ENCODE peak calls at places on chromosomes 1 and 21, in seven cellular contexts. K, C, H, N, P, G and A are unnamed samples.

GRCh38 chr1:203069028-203069804 is 16.6 kb downstream of the MYOG start:
- DNase-seq in K (no peak), C (no peak), H (no peak), N (no peak), P (no peak), G (no peak), A (no peak)

GRCh38 chr1:28986296-28986910 is 72.0 kb downstream of the EPB41 start:
- DNase-seq in K (no peak), C (no peak), H (no peak), N (no peak), P (no peak), G (no peak), A (peak)

GRCh38 chr1:7549277-7549676 is 221.8 kb upstream of the VAMP3 start:
- DNase-seq in K (no peak), C (peak), H (peak), N (no peak), P (peak), G (no peak), A (no peak)

GRCh38 chr1:185969524-185969991 is 235.4 kb downstream of the HMCN1 start:
- DNase-seq in K (no peak), C (no peak), H (no peak), N (no peak), P (no peak), G (no peak), A (no peak)

GRCh38 chr1:199867601-199868000 is 159.9 kb upstream of the NR5A2 start:
- DNase-seq in K (no peak), C (no peak), H (no peak), N (no peak), P (no peak), G (no peak), A (no peak)

GRCh38 chr1:204660509-204660908 is 25.0 kb downstream of the LRRN2 start:
- DNase-seq in K (no peak), C (no peak), H (no peak), N (no peak), P (no peak), G (no peak), A (no peak)

GRCh38 chr1:192261476-192261875 is 55.3 kb upstream of the RGS21 start:
- DNase-seq in K (no peak), C (no peak), H (no peak), N (no peak), P (no peak), G (no peak), A (no peak)

GRCh38 chr1:43439121-43439581 is 14.6 kb downstream of the HYI start:
- DNase-seq in K (no peak), C (peak), H (no peak), N (no peak), P (no peak), G (no peak), A (no peak)

GRCh38 chr1:221187174-221187573 is 307.9 kb downstream of the HLX start:
- DNase-seq in K (no peak), C (no peak), H (no peak), N (no peak), P (no peak), G (no peak), A (no peak)

GRCh38 chr1:8241417-8242014 is 76.4 kb upstream of the SLC45A1 start:
- DNase-seq in K (no peak), C (no peak), H (no peak), N (no peak), P (no peak), G (no peak), A (no peak)

GRCh38 chr1:156074661-156075060 is 7.6 kb downstream of the MEX3A start:
- DNase-seq in K (no peak), C (peak), H (no peak), N (no peak), P (no peak), G (no peak), A (no peak)

GRCh38 chr1:183757061-183757460 is 47.9 kb upstream of the RGL1 start:
- DNase-seq in K (no peak), C (no peak), H (no peak), N (no peak), P (no peak), G (no peak), A (no peak)

GRCh38 chr1:245698860-245699259 is 544.1 kb downstream of the KIF26B start:
- DNase-seq in K (no peak), C (no peak), H (no peak), N (no peak), P (no peak), G (no peak), A (no peak)

GRCh38 chr1:198970919-198971318 is 332.1 kb downstream of the PTPRC start:
- DNase-seq in K (no peak), C (no peak), H (no peak), N (no peak), P (no peak), G (no peak), A (no peak)

GRCh38 chr1:55542901-55543504 is 327.8 kb upstream of the USP24 start:
- DNase-seq in K (no peak), C (no peak), H (no peak), N (no peak), P (no peak), G (no peak), A (no peak)

GRCh38 chr1:161006563-161006962 is 14.4 kb downstream of the F11R start:
- DNase-seq in K (no peak), C (no peak), H (no peak), N (no peak), P (no peak), G (no peak), A (no peak)

GRCh38 chr1:9350011-9350907 is 57.6 kb downstream of the SPSB1 start:
- DNase-seq in K (no peak), C (peak), H (no peak), N (no peak), P (no peak), G (no peak), A (no peak)

DNA sequence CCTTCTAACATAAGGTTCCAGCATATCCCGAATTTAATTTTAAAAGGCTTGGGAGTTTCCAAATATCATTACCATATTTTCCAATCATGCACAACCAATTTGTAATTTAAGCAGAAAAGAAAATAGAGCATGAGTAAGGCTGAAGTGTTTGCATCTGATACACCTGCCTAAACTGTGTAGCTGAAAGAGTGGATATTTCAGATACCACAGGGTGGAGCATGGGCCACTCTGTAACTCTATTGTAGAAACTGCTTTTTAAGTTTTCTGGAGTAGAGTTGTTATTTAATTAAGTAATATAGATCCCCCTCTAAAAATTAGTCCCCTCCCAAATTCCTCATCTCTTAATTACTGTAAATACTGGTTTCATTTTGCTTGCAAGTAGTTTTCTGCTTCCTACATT is 199.8 kb downstream of the USP25 start:
- DNase-seq in K (no peak), C (no peak), H (no peak), N (no peak), P (no peak), G (no peak), A (no peak)
- TF ChIP-seq CTCF in K (no peak), C (no peak), H (no peak), N (no peak), P (no peak), G (no peak), A (no peak)

GRCh38 chr1:162703708-162704107 is 71.4 kb downstream of the DDR2 start:
- DNase-seq in K (no peak), C (no peak), H (no peak), N (no peak), P (no peak), G (no peak), A (no peak)

GRCh38 chr1:162702628-162703027 is 70.4 kb downstream of the DDR2 start:
- DNase-seq in K (no peak), C (no peak), H (no peak), N (no peak), P (no peak), G (no peak), A (no peak)

GRCh38 chr1:162708286-162708685 is 76.0 kb downstream of the DDR2 start:
- DNase-seq in K (no peak), C (no peak), H (no peak), N (no peak), P (no peak), G (no peak), A (no peak)

GRCh38 chr1:162706003-162706402 is 73.7 kb downstream of the DDR2 start:
- DNase-seq in K (no peak), C (no peak), H (no peak), N (no peak), P (no peak), G (no peak), A (no peak)

DNA sequence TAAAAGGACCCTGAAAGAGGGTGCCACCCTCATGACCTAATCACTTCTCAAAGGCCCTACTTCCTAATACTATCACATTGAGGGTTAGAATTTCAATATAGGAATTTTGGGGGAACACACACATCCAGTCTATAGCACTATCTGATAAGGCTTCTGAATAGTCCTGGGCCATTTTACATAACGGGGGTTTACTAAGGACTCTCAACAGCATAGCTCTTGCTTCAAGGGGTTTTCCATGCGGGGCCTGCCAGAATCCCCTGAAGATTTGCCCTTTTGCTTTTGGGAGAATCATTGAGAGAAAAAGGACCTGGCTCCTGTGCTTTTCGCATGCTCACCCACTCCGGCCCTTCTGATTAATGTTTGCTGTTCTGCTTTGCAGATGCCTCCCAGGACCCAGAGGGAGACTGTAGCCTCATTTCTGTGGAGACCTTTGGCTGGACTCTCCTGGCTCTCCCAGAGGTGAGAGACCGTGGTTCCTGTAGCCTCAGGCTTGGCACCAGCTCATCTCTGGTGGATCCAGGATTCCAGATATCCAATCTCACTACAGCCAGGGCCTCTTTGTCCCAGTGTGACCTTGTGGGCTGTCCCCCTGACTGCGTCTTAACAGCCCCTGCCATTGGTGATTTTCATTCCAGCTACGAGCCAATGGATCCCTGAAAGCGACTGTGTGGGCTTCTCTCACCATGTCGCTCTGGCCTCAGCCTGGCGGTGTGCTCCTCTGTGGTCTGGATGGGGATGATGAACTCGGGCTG is 72.6 kb downstream of the DDR2 start:
- DNase-seq in K (no peak), C (no peak), H (no peak), N (no peak), P (no peak), G (no peak), A (no peak)
- TF ChIP-seq CTCF in K (no peak), C (no peak), H (no peak), N (no peak), P (no peak), G (no peak), A (no peak)

GRCh38 chr1:71869326-71869725 is 413.0 kb downstream of the NEGR1 start:
- DNase-seq in K (no peak), C (no peak), H (no peak), N (no peak), P (no peak), G (no peak), A (no peak)
- TF ChIP-seq CTCF in K (no peak), C (no peak), H (no peak), N (no peak), P (no peak), G (no peak), A (no peak)

GRCh38 chr21:39675595-39675994 is 62.9 kb downstream of the B3GALT5 start:
- DNase-seq in K (no peak), C (no peak), H (no peak), N (no peak), P (no peak), G (no peak), A (no peak)
- TF ChIP-seq CTCF in K (no peak), C (no peak), H (no peak), N (no peak), P (no peak), G (no peak), A (no peak)